ENCODE peak calls at places on chromosomes 12 and 14, in seven cellular contexts. I is K562, Z is SK-N-SH, J is astrocyte, R is fibroblast of lung, L is IMR-90, W is adipocyte. D is an unnamed sample. For H3K36me3, the result is how much of the 10 kb centered on the place peaks cover.

GRCh38 chr12:122836027-122836921 is 1.0 kb downstream of the HIP1R start:
- DNase-seq in L (peak), Z (peak), I (peak), J (no peak), W (peak), R (no peak), D (peak)

GRCh38 chr14:75469606-75470237 is 41.9 kb downstream of the JDP2 start:
- DNase-seq in W (no peak), Z (no peak), J (no peak), I (no peak), R (no peak), L (no peak), D (no peak)

GRCh38 chr12:22029991-22030390 is 16.0 kb upstream of the CMAS start:
- DNase-seq in L (no peak), Z (no peak), R (no peak), W (no peak), J (no peak), I (no peak), D (no peak)

GRCh38 chr14:45381091-45381490 is 128.1 kb upstream of the MIS18BP1 start:
- DNase-seq in L (no peak), Z (no peak), R (no peak), I (no peak), J (no peak), W (no peak), D (no peak)

GRCh38 chr12:8078400-8078799 is 3.7 kb upstream of the NECAP1 start:
- DNase-seq in Z (peak), L (peak), I (peak), R (peak), W (peak), J (peak), D (peak)

GRCh38 chr14:34043627-34044372 is 92.9 kb upstream of the EGLN3 start:
- DNase-seq in Z (no peak), L (no peak), J (no peak), R (peak), W (no peak), I (peak), D (no peak)

GRCh38 chr12:76226397-76226796 is 121.8 kb downstream of the BBS10 start:
- DNase-seq in I (no peak), Z (no peak), W (peak), L (peak), R (no peak), J (peak), D (no peak)

GRCh38 chr14:103151270-103151933 is 28.1 kb downstream of the TNFAIP2 start:
- DNase-seq in W (peak), R (no peak), I (no peak), L (no peak), Z (peak), J (no peak), D (no peak)

GRCh38 chr12:77724367-77724957 is 106.2 kb upstream of the NAV3 start:
- DNase-seq in Z (no peak), J (peak), W (peak), R (peak), L (peak), I (no peak), D (peak)

GRCh38 chr12:42935756-42936155 is 346.2 kb upstream of the PRICKLE1 start:
- DNase-seq in W (no peak), R (peak), I (no peak), J (peak), Z (no peak), L (peak), D (no peak)

GRCh38 chr12:60230103-60230502 is 634.3 kb downstream of the SLC16A7 start:
- DNase-seq in I (no peak), L (peak), Z (no peak), R (peak), W (peak), J (peak), D (no peak)

GRCh38 chr14:90287791-90288190 is 31.4 kb downstream of the PSMC1 start:
- DNase-seq in L (no peak), Z (no peak), W (no peak), J (no peak), I (no peak), R (no peak), D (no peak)

GRCh38 chr12:28191690-28192089 is 1.4 kb downstream of the CCDC91 start:
- DNase-seq in I (peak), Z (peak), J (peak), W (peak), R (peak), L (peak), D (no peak)

GRCh38 chr14:34387974-34388533 is 74.0 kb downstream of the SPTSSA start:
- DNase-seq in Z (no peak), I (no peak), R (peak), W (no peak), L (no peak), J (no peak), D (no peak)

GRCh38 chr12:111453071-111453989 is 47.6 kb downstream of the SH2B3 start:
- DNase-seq in Z (no peak), W (no peak), J (no peak), R (no peak), I (no peak), L (no peak), D (no peak)

GRCh38 chr14:66369157-66369706 is 116.9 kb upstream of the CCDC196 start:
- DNase-seq in J (no peak), Z (no peak), L (no peak), R (no peak), I (no peak), W (no peak), D (no peak)

GRCh38 chr14:26528415-26529182 is 69.2 kb downstream of the NOVA1 start:
- DNase-seq in I (no peak), R (peak), W (no peak), Z (no peak), J (peak), L (peak), D (no peak)

GRCh38 chr12:121872546-121873223 is 14.0 kb upstream of the HPD start:
- DNase-seq in J (peak), I (peak), R (peak), W (peak), Z (peak), L (peak), D (no peak)

GRCh38 chr14:22918809-22919600 is at the start of gene RBM23:
- DNase-seq in J (peak), I (peak), W (peak), L (peak), R (peak), Z (peak), D (peak)

DNA sequence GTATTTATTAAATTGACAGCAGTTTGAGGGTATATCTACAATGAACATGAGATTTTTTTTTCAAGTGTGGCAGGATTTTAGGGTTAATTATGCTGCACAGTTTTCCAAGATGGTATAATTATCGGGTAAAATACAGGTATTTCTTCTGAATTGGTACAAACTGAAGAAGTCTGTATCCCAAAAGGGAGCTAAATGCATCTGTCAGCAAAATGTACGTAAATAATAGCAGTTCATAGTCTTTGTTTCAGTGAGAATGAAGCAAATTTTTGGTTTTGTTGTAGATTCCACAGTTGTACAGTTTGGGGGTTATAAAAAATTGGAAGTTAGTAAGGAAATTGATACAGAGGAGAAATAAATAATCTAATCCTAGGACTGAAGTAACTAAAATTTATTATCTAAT is 63.3 kb downstream of the RAD52 start:
- DNase-seq in I (no peak), J (no peak), W (no peak), L (no peak), Z (no peak), R (no peak), D (no peak)
- H3K36me3 ChIP-seq in I (half or more), J (half or more), W (half or more), L (half or more), Z (half or more), R (under half), D (half or more)

DNA sequence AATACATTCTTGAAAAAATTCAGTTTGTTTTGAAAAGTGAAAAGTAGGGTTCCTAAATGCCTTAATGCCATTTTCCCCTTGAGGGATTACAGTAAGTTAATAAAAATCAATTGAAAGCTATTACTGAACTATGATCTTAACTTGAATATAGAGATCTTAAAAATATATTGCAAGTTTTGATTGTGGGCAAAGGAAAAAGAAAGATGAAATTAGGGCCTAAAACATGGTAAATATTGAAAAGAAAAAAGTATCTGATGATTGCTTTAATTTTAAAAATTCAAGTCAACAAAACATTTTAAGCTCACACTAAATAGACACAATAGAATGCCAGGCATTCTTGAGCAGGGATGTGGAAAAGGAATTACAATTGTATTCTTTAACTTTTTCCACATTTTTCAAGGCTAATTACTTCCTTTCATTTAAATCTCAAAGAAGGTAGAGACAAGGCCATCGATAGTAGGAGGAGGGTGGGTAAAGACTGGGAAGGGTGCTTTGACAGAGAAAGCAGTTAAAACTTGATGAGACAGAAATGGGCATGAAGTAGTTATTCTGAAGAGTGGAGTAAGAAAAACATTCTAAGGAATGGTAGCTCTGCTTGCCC is 294.4 kb downstream of the NELL2 start:
- DNase-seq in Z (no peak), J (no peak), L (no peak), I (no peak), R (no peak), W (no peak), D (no peak)
- H3K9ac ChIP-seq in Z (no peak), J (no peak), L (no peak), I (no peak), R (no peak), W (no peak), D (no peak)

GRCh38 chr14:55641290-55641689 is 61.3 kb downstream of the KTN1 start:
- DNase-seq in W (no peak), L (no peak), I (no peak), J (no peak), R (no peak), Z (no peak), D (no peak)

GRCh38 chr14:55645148-55645547 is 65.1 kb downstream of the KTN1 start:
- DNase-seq in Z (no peak), J (no peak), L (no peak), W (no peak), I (no peak), R (no peak), D (no peak)

GRCh38 chr14:55638665-55639064 is 58.7 kb downstream of the KTN1 start:
- DNase-seq in L (no peak), Z (no peak), I (no peak), W (no peak), J (no peak), R (no peak), D (no peak)

GRCh38 chr14:55645845-55646832 is 66.1 kb downstream of the KTN1 start:
- DNase-seq in W (no peak), I (no peak), L (no peak), Z (no peak), R (no peak), J (no peak), D (no peak)

GRCh38 chr14:55641954-55642353 is 61.9 kb downstream of the KTN1 start:
- DNase-seq in R (no peak), I (no peak), Z (no peak), J (no peak), W (no peak), L (no peak), D (no peak)
- H3K36me3 ChIP-seq in R (under half), I (under half), Z (half or more), J (under half), W (half or more), L (under half), D (half or more)

GRCh38 chr14:53948181-53948884 is 8.3 kb downstream of the BMP4 start:
- DNase-seq in W (no peak), J (no peak), R (no peak), Z (no peak), I (no peak), L (no peak), D (no peak)

GRCh38 chr14:53949201-53949600 is 7.4 kb downstream of the BMP4 start:
- DNase-seq in J (no peak), Z (no peak), I (no peak), L (no peak), W (no peak), R (no peak), D (no peak)

GRCh38 chr14:53946071-53946403 is 10.6 kb downstream of the BMP4 start:
- DNase-seq in R (no peak), J (no peak), Z (no peak), L (no peak), I (no peak), W (no peak), D (no peak)

GRCh38 chr14:53947452-53948180 is 9.0 kb downstream of the BMP4 start:
- DNase-seq in L (peak), Z (no peak), J (peak), I (no peak), R (peak), W (peak), D (no peak)

GRCh38 chr14:53946404-53947400 is 9.9 kb downstream of the BMP4 start:
- DNase-seq in R (no peak), L (no peak), Z (peak), I (no peak), J (no peak), W (peak), D (no peak)
- H3K9ac ChIP-seq in R (no peak), L (no peak), Z (no peak), I (no peak), J (no peak), W (no peak), D (no peak)

DNA sequence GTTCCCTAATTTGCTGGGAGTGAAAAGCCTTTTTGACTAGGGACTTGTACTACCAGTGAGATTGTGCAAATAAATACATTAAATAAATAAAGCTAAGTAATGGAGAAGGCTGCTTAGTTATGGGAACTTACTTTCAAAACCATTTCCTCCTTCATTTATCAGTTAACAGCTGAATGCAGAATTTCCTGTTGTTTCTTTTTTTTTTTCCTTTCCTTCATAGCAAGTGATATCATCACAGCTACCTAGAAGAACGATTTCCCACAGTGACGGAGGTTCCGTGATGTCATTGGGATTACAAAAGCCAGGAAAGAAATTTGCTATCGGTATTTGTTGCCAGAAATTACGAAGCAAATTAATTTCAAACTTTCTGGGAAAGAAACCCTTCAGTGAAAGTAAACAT is 42.1 kb upstream of the SOCS2 start:
- DNase-seq in I (no peak), W (no peak), L (peak), R (no peak), J (no peak), Z (no peak), D (no peak)
- H3K36me3 ChIP-seq in I (under half), W (under half), L (under half), R (under half), J (under half), Z (under half), D (under half)

DNA sequence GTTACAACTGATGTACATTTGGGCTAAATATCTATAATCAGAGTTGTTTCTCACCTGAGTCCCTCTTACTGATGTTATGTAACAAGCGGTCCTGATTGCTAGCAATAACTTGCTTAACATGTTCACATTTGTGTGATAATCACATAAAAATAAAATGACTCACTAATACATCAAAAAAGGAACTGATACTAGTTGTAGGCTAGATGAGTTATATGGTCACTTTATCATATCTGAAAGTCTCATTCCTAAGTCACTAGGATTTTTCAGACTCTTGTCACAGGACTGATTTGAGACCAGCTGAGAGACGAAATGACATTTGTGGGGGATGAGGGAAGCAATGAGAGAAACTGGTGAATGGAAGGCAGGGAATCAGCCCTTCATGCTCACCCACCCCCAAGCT is 34.3 kb downstream of the NKX2-1 start:
- DNase-seq in J (no peak), W (no peak), Z (no peak), R (no peak), L (no peak), I (no peak), D (no peak)
- H3K9ac ChIP-seq in J (no peak), W (no peak), Z (no peak), R (no peak), L (no peak), I (no peak), D (no peak)

GRCh38 chr12:132127041-132127440 is 17.1 kb downstream of the DDX51 start:
- DNase-seq in J (no peak), I (no peak), R (no peak), Z (no peak), L (no peak), W (no peak), D (no peak)
- H3K36me3 ChIP-seq in J (under half), I (half or more), R (under half), Z (half or more), L (under half), W (half or more), D (under half)

DNA sequence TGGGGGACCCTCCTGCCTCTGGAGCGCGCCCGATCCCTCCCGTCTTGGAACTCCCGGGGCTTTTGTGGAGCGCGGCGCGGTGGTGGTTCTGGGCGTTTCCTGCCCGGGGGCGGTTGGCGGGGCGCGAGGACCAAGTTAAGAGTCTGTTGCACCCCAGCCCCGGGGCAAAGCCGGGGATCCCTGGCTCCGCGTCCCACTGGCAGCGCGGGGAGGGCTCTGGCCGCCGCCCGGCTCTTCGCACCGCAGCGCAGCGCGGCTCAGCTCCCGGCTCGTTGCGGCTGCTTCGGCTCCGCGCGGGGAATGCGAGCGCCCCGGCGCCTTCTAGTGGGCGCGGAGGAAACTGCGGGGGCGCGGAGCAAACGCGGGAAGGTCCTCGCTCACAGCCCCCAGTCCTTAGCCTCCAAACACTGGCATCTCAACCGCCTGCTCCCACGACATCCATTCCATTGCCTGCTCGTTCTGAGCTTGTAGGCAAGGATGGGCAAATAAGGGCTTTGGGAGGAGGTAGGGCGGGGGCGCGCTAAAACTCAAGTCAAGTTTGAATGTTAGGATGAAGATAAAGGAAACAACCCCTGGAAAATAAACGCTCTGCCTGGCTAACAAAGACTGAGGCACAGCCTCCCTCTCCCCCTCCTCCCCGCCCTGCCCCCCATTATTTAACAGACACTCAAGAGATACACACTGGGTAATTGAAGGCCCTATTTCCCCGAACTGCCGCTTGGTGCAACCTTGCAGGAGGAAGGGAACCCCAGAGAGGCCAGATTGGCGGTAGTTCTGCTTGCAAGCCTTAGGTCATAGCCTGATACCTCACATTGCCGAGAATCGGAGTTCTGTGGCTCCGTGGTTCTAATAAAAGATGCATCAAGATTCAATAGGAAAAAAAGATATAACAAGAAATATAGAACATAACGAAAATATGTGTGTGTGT is at the start of gene B4GALNT1:
- DNase-seq in J (no peak), L (peak), Z (peak), R (peak), I (peak), W (peak), D (no peak)
- H3K9ac ChIP-seq in J (peak), L (no peak), Z (peak), R (peak), I (peak), W (no peak), D (peak)

DNA sequence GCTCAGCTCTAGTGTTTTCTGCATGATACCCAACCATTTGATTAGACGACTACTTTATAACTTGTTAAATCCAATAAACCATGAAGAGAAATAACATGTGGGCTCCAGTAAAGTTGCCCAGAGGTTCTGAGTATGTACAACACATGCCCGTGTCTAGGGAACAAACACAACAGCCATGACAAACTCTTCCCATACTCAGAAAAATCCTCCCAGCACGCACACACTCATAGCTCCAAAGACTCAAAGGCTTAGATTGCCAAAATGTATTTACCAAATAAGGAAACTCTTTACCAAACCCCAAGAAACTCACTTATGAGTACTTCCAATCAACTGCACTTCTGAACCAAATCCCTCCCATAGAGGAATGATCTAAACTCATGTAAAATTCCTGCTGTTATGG is 17.3 kb downstream of the SART3 start:
- DNase-seq in L (no peak), R (no peak), J (no peak), Z (no peak), I (no peak), W (no peak), D (no peak)
- H3K36me3 ChIP-seq in L (under half), R (under half), J (half or more), Z (half or more), I (half or more), W (half or more), D (half or more)

D was measured in SK-N-MC.